ENCODE peak calls at places on chromosomes 2 and 18, in ten cellular contexts. C is endothelial cell of umbilical vein, Q is PC-9, U is hepatocyte, N is MM.1S, I is GM23338, A is PC-3, R is neural progenitor cell, J is mammary epithelial cell, F is astrocyte. K is an unnamed sample. For H3K4me1, the result is how much of the 10 kb centered on the place peaks cover.

GRCh38 chr2:216201687-216202306 is 92.6 kb downstream of the XRCC5 start:
- DNase-seq in R (no peak), N (no peak), U (no peak), I (no peak), A (no peak), J (no peak), Q (no peak), C (no peak), F (no peak), K (no peak)

GRCh38 chr2:161409308-161409707 is 6.8 kb upstream of the TBR1 start:
- DNase-seq in A (no peak), Q (no peak), C (no peak), F (no peak), J (no peak), R (no peak), U (no peak), I (no peak), N (no peak), K (no peak)

GRCh38 chr2:43130548-43130875 is 95.9 kb downstream of the ZFP36L2 start:
- DNase-seq in J (no peak), U (no peak), F (no peak), A (no peak), R (no peak), N (no peak), Q (no peak), C (no peak), I (no peak), K (no peak)

GRCh38 chr2:72825271-72826155 is at the start of gene EXOC6B:
- DNase-seq in I (peak), J (peak), F (peak), N (peak), Q (peak), C (peak), R (peak), U (peak), A (peak), K (peak)

GRCh38 chr2:7034313-7034712 is 117.1 kb downstream of the RNF144A start:
- DNase-seq in U (peak), N (no peak), C (no peak), A (peak), J (no peak), R (peak), I (peak), Q (no peak), F (no peak), K (peak)

GRCh38 chr18:12656671-12657047 is 1.2 kb downstream of the SPIRE1 start:
- DNase-seq in A (no peak), R (no peak), U (no peak), I (no peak), Q (no peak), N (no peak), C (peak), F (peak), J (peak), K (peak)

GRCh38 chr2:195009202-195009601 is 647.8 kb upstream of the SLC39A10 start:
- DNase-seq in N (no peak), Q (no peak), F (no peak), I (no peak), J (no peak), A (peak), R (no peak), C (no peak), U (no peak), K (no peak)

GRCh38 chr2:199940373-199940772 is 14.9 kb downstream of the TYW5 start:
- DNase-seq in N (peak), Q (no peak), R (peak), J (peak), F (no peak), I (peak), C (peak), A (peak), U (no peak), K (peak)

GRCh38 chr2:4404363-4404762 is 701.0 kb downstream of the DCDC2C start:
- DNase-seq in I (no peak), N (no peak), R (no peak), J (no peak), C (no peak), A (no peak), F (no peak), U (no peak), Q (no peak), K (no peak)

GRCh38 chr2:12915792-12916191 is 199.1 kb downstream of the TRIB2 start:
- DNase-seq in U (no peak), J (no peak), F (peak), I (no peak), Q (no peak), R (no peak), N (no peak), C (no peak), A (peak), K (peak)

GRCh38 chr18:13372405-13372995 is 153.9 kb downstream of the LDLRAD4 start:
- DNase-seq in C (no peak), R (no peak), Q (no peak), I (no peak), U (no peak), N (no peak), F (no peak), J (no peak), A (no peak), K (no peak)

GRCh38 chr2:101533611-101534601 is 59.0 kb upstream of the RFX8 start:
- DNase-seq in J (no peak), R (peak), U (no peak), N (no peak), A (no peak), Q (no peak), F (peak), C (peak), I (peak), K (no peak)

GRCh38 chr2:217070043-217070430 is 210.2 kb upstream of the TNP1 start:
- DNase-seq in J (no peak), R (no peak), F (no peak), N (no peak), I (no peak), U (no peak), A (no peak), Q (no peak), C (no peak), K (no peak)

GRCh38 chr18:63082661-63083531 is 236.7 kb downstream of the BCL2 start:
- DNase-seq in I (no peak), A (no peak), Q (no peak), J (peak), C (no peak), U (no peak), R (no peak), F (peak), N (no peak), K (peak)

GRCh38 chr2:74181739-74182138 is 3.1 kb upstream of the MOB1A start:
- DNase-seq in N (peak), A (no peak), U (no peak), R (no peak), C (no peak), F (no peak), I (no peak), J (no peak), Q (no peak), K (no peak)

GRCh38 chr2:102506743-102507142 is 33.7 kb downstream of the SLC9A4 start:
- DNase-seq in C (no peak), N (no peak), R (no peak), F (no peak), A (no peak), J (no peak), U (no peak), I (no peak), Q (no peak), K (no peak)

GRCh38 chr2:231036578-231037106 is 681 bp upstream of the C2orf72 start:
- DNase-seq in I (no peak), J (no peak), U (no peak), N (no peak), Q (no peak), C (no peak), F (no peak), A (no peak), R (no peak), K (no peak)

GRCh38 chr2:209423562-209424541 is at the start of gene MAP2:
- DNase-seq in J (peak), F (peak), U (peak), R (peak), N (peak), Q (peak), A (peak), I (peak), C (peak), K (peak)

GRCh38 chr2:200239216-200239615 is 67.3 kb upstream of the SPATS2L start:
- DNase-seq in A (no peak), C (no peak), I (no peak), J (peak), F (peak), R (no peak), Q (no peak), N (no peak), U (no peak), K (no peak)

GRCh38 chr2:6676245-6676644 is 189.5 kb downstream of the CMPK2 start:
- DNase-seq in Q (no peak), C (no peak), A (no peak), F (peak), N (no peak), J (no peak), R (no peak), I (no peak), U (no peak), K (peak)

GRCh38 chr18:45282101-45282812 is 333.0 kb upstream of the SLC14A2 start:
- DNase-seq in Q (no peak), I (no peak), R (no peak), N (no peak), C (no peak), A (no peak), U (no peak), F (peak), J (no peak), K (peak)

GRCh38 chr2:127424598-127425379 is 6.6 kb downstream of the PROC start:
- DNase-seq in C (no peak), N (no peak), Q (no peak), U (no peak), J (no peak), I (no peak), R (no peak), F (no peak), A (no peak), K (no peak)

GRCh38 chr2:127421871-127422618 is 3.8 kb downstream of the PROC start:
- DNase-seq in F (no peak), R (no peak), Q (no peak), J (no peak), C (no peak), N (no peak), I (no peak), U (no peak), A (no peak), K (no peak)

GRCh38 chr2:127422631-127423475 is 4.6 kb downstream of the PROC start:
- DNase-seq in R (peak), F (no peak), U (peak), J (no peak), Q (peak), N (no peak), I (peak), A (no peak), C (peak), K (no peak)

GRCh38 chr2:127423880-127424279 is 5.7 kb downstream of the PROC start:
- DNase-seq in I (no peak), C (no peak), Q (no peak), N (no peak), R (no peak), J (no peak), U (no peak), F (no peak), A (peak), K (no peak)

DNA sequence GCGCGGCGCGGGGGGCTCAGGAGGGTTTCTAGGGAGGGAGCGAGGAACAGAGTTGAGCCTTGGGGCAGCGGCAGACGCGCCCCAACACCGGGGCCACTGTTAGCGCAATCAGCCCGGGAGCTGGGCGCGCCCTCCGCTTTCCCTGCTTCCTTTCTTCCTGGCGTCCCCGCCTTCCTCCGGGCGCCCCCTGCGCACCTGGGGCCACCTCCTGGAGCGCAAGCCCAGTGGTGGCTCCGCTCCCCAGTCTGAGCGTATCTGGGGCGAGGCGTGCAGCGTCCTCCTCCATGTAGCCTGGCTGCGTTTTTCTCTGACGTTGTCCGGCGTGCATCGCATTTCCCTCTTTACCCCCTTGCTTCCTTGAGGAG is 5.2 kb downstream of the PROC start:
- DNase-seq in F (no peak), U (peak), A (peak), I (peak), J (peak), Q (peak), C (no peak), R (no peak), N (no peak), K (no peak)
- H3K4me2 ChIP-seq in F (peak), U (peak), A (peak), I (peak), J (peak), Q (peak), C (peak), R (peak), N (no peak), K (peak)

GRCh38 chr2:150485871-150486538 is 1.5 kb downstream of the RND3 start:
- DNase-seq in R (peak), C (peak), I (peak), F (peak), N (peak), Q (peak), J (peak), A (peak), U (peak), K (peak)

GRCh38 chr2:150484006-150484405 is 3.5 kb downstream of the RND3 start:
- DNase-seq in F (no peak), Q (no peak), N (no peak), I (no peak), J (peak), U (no peak), R (no peak), C (peak), A (peak), K (no peak)

GRCh38 chr2:150484461-150484931 is 3.0 kb downstream of the RND3 start:
- DNase-seq in C (peak), J (peak), N (no peak), A (peak), Q (no peak), U (no peak), I (no peak), F (no peak), R (peak), K (peak)

GRCh38 chr2:150486539-150487484 is 655 bp downstream of the RND3 start:
- DNase-seq in A (peak), J (no peak), I (peak), C (peak), F (no peak), U (peak), N (peak), Q (no peak), R (peak), K (peak)

GRCh38 chr2:150485114-150485870 is 2.2 kb downstream of the RND3 start:
- DNase-seq in J (peak), Q (peak), F (peak), N (peak), I (peak), U (peak), R (peak), C (peak), A (peak), K (peak)
- TF ChIP-seq EZH2 in J (no peak), Q (no peak), F (no peak), N (no peak), I (no peak), U (no peak), R (no peak), C (no peak), A (no peak), K (no peak)

GRCh38 chr2:203446780-203447179 is 88.3 kb downstream of the RAPH1 start:
- DNase-seq in U (no peak), I (no peak), F (no peak), N (no peak), R (no peak), A (no peak), J (no peak), C (no peak), Q (no peak), K (no peak)

GRCh38 chr2:203442463-203442862 is 92.6 kb downstream of the RAPH1 start:
- DNase-seq in R (no peak), N (no peak), F (no peak), J (no peak), Q (no peak), I (no peak), C (no peak), U (no peak), A (no peak), K (no peak)

GRCh38 chr2:203450571-203450970 is 84.5 kb downstream of the RAPH1 start:
- DNase-seq in R (no peak), I (no peak), F (no peak), A (no peak), U (peak), N (no peak), J (no peak), Q (no peak), C (no peak), K (no peak)

GRCh38 chr2:203444738-203445137 is 90.4 kb downstream of the RAPH1 start:
- DNase-seq in U (no peak), A (no peak), J (no peak), C (no peak), F (no peak), Q (no peak), N (no peak), R (no peak), I (no peak), K (no peak)

GRCh38 chr2:203446071-203446481 is 89.0 kb downstream of the RAPH1 start:
- DNase-seq in F (peak), A (peak), U (no peak), N (peak), Q (no peak), I (no peak), R (no peak), C (peak), J (peak), K (peak)
- H3K4me1 ChIP-seq in F (under half), A (under half), U (under half), N (under half), Q (under half), I (under half), R (under half), C (under half), J (under half), K (under half)

GRCh38 chr2:189236066-189236465 is 56.5 kb upstream of the COL5A2 start:
- DNase-seq in J (peak), Q (no peak), F (peak), A (peak), N (no peak), U (no peak), R (no peak), I (no peak), C (no peak), K (peak)

GRCh38 chr2:189232759-189233406 is 53.3 kb upstream of the COL5A2 start:
- DNase-seq in J (peak), C (no peak), A (no peak), Q (no peak), U (no peak), R (no peak), F (no peak), N (no peak), I (no peak), K (no peak)

GRCh38 chr2:189231719-189232323 is 52.3 kb upstream of the COL5A2 start:
- DNase-seq in I (no peak), F (no peak), U (no peak), Q (no peak), A (peak), R (no peak), N (no peak), C (no peak), J (no peak), K (no peak)

GRCh38 chr2:189233527-189233926 is 54.0 kb upstream of the COL5A2 start:
- DNase-seq in N (no peak), R (no peak), J (peak), F (no peak), A (peak), U (no peak), C (no peak), Q (no peak), I (no peak), K (peak)

DNA sequence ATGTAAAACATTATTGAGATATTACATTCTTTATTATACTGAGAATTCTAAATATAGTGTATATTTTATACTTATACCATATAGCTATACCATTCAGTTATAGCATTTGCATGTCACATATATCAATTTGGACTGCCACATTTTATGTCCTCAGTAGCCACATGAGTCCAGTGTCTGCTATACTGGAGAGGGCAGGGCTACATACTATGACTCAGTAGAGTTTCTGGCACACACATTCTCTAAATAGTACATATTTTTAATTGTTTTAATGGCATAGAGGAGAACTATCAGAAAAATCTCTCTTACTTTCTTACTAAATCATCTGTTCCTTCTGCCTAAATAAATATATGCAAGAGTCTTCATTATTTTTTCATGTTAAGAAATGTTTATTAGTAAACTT is 55.4 kb upstream of the COL5A2 start:
- DNase-seq in N (no peak), F (no peak), U (no peak), R (no peak), A (no peak), I (no peak), C (no peak), J (no peak), Q (no peak), K (no peak)
- H3K4me2 ChIP-seq in N (no peak), F (no peak), U (no peak), R (no peak), A (no peak), I (no peak), C (no peak), J (no peak), Q (no peak), K (no peak)

DNA sequence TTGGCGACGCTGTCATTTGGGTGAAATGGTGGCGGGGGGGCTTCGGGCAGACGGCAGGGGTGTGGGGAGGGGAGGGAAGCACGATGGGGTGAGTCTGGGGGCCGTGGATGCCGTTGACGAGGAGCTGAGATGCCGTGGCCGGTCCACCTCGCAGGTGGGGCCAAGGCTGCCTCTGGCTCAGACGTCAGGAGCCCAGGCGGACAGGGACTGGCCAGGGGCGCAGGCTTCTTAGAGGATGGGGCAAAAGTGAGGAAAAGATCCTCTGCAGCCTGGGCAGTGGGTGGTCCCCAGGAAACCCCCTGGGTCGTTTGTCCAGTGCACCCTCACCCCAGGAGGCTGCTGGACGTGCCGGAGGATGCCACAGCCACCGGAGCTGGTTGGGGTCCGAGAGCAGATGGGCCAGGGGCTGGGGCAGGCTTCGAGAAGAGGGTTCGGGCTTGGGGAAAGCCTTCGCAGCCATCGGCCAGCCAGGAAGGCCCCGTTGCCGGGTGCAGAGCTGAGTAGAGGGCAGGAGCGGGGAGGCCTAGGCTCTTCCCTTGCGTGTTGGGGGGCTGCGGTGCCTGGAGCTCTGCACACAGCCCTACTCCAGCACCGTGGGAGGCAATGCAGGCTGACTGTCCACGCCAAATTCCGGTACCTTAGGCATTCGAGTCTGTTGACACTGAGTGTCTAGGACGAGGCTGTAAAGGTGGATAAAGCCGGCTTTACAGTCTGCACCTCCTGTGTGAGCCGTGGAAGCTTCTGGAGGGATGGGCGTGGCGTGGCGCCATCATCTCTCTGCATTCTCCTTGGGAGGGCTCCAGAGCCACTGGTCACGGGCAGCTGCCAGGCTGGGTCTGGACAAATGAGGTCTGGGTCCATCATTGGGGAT is 18.8 kb downstream of the GPC1 start:
- DNase-seq in C (no peak), U (no peak), R (peak), F (no peak), Q (no peak), N (no peak), J (no peak), I (no peak), A (no peak), K (no peak)
- TF ChIP-seq EZH2 in C (peak), U (peak), R (peak), F (peak), Q (no peak), N (no peak), J (no peak), I (no peak), A (no peak), K (no peak)

GRCh38 chr2:237156131-237156856 is 70.6 kb downstream of the COPS8 start:
- DNase-seq in R (no peak), Q (no peak), A (no peak), N (peak), F (peak), U (peak), I (no peak), J (peak), C (peak), K (peak)
- H3K4me1 ChIP-seq in R (under half), Q (under half), A (under half), N (under half), F (under half), U (under half), I (under half), J (under half), C (under half), K (under half)